ENCODE peak calls at places on chromosomes 16 and 17, in nine cellular contexts. J is activated B cell treated with CpG ODN at 0.5 μM for 24 hours; E is ascending aorta; O is T-helper 1 cell; N is AG09319; S is stimulated activated CD4-positive, alpha-beta T cell treated with anti-CD3 and anti-CD28 coated beads, Interleukin-1b, Interleukin-23, amount 100 ng/mL, for 1 hour; L is fibroblast of pulmonary artery; C is HT1080; V is HEK293T. H is an unnamed sample.

GRCh38 chr16:4900036-4900435 is 36.9 kb downstream of the PPL start:
- DNase-seq in E (no peak), S (no peak), L (peak; percentile 39), O (no peak), V (no peak), C (no peak), J (no peak), N (no peak), H (no peak)

GRCh38 chr17:69625449-69625848 is 211.0 kb downstream of the MAP2K6 start:
- DNase-seq in E (no peak), O (no peak), N (no peak), S (no peak), L (no peak), C (no peak), J (no peak), V (no peak), H (no peak)

GRCh38 chr17:44367219-44367618 is 3.6 kb upstream of the FAM171A2 start:
- DNase-seq in L (no peak), C (no peak), V (no peak), O (no peak), S (no peak), E (no peak), N (no peak), J (no peak), H (no peak)

GRCh38 chr16:71626018-71626857 is at the start of gene MARVELD3:
- DNase-seq in L (no peak), V (no peak), O (no peak), E (no peak), N (no peak), S (no peak), J (peak; percentile 21), C (no peak), H (no peak)

GRCh38 chr17:82037113-82037888 is at the start of gene DCXR:
- DNase-seq in N (peak; percentile 80), V (peak; percentile 94), O (peak; percentile 89), S (peak; percentile 87), C (peak; percentile 96), E (peak; percentile 93), L (peak; percentile 95), J (peak; percentile 95), H (peak; percentile 74)

GRCh38 chr17:51056813-51057510 is 63.7 kb downstream of the SPAG9 start:
- DNase-seq in S (no peak), E (no peak), V (peak; percentile 34), C (peak; percentile 91), J (no peak), O (no peak), L (peak; percentile 90), N (peak; percentile 52), H (peak; percentile 68)

GRCh38 chr17:57551321-57552079 is 193.6 kb downstream of the CCDC182 start:
- DNase-seq in O (no peak), N (no peak), L (no peak), E (no peak), V (no peak), C (no peak), S (no peak), J (peak; percentile 61), H (no peak)

GRCh38 chr16:24819462-24820040 is 26.2 kb upstream of the SLC5A11 start:
- DNase-seq in N (no peak), E (no peak), J (no peak), C (no peak), S (no peak), V (no peak), O (no peak), L (peak; percentile 16), H (no peak)

GRCh38 chr17:1865252-1866037 is 35.6 kb downstream of the RPA1 start:
- DNase-seq in J (no peak), V (peak; percentile 65), O (no peak), S (peak; percentile 12), C (peak; percentile 34), L (peak; percentile 59), N (no peak), E (no peak), H (no peak)

H was measured in HS-5.